ENCODE peak calls at places on chromosomes 3 and 15, in eight cellular contexts. One of them, this sample, is unnamed.

GRCh38 chr3:12455740-12456139 is 28.5 kb upstream of the TSEN2 start:
- DNase-seq in hepatocyte: no peak
- DNase-seq in neural crest cell: no peak
- DNase-seq in cardiac fibroblast: no peak
- DNase-seq in ovary: no peak
- DNase-seq in breast epithelium: no peak
- DNase-seq in nephron progenitor cell: no peak
- DNase-seq in thoracic aorta: no peak
- DNase-seq in this sample: no peak

GRCh38 chr15:89664441-89664840 is 9.2 kb upstream of the KIF7 start:
- DNase-seq in breast epithelium: no peak
- DNase-seq in ovary: no peak
- DNase-seq in nephron progenitor cell: no peak
- DNase-seq in thoracic aorta: no peak
- DNase-seq in hepatocyte: no peak
- DNase-seq in neural crest cell: no peak
- DNase-seq in cardiac fibroblast: no peak
- DNase-seq in this sample: no peak

GRCh38 chr15:29800441-29801366 is 21.6 kb downstream of the TJP1 start:
- DNase-seq in nephron progenitor cell: no peak
- DNase-seq in neural crest cell: no peak
- DNase-seq in thoracic aorta: no peak
- DNase-seq in cardiac fibroblast: peak; percentile 62
- DNase-seq in ovary: no peak
- DNase-seq in hepatocyte: no peak
- DNase-seq in breast epithelium: no peak
- DNase-seq in this sample: no peak

GRCh38 chr3:9630550-9631139 is 18.7 kb upstream of the MTMR14 start:
- DNase-seq in nephron progenitor cell: no peak
- DNase-seq in cardiac fibroblast: no peak
- DNase-seq in ovary: no peak
- DNase-seq in neural crest cell: no peak
- DNase-seq in thoracic aorta: no peak
- DNase-seq in hepatocyte: no peak
- DNase-seq in breast epithelium: no peak
- DNase-seq in this sample: no peak

GRCh38 chr15:69303337-69304175 is 4.8 kb downstream of the PAQR5 start:
- DNase-seq in breast epithelium: no peak
- DNase-seq in thoracic aorta: no peak
- DNase-seq in nephron progenitor cell: no peak
- DNase-seq in hepatocyte: no peak
- DNase-seq in ovary: no peak
- DNase-seq in cardiac fibroblast: peak; percentile 60
- DNase-seq in neural crest cell: no peak
- DNase-seq in this sample: no peak

GRCh38 chr3:183537295-183537730 is 18.2 kb downstream of the KLHL6 start:
- DNase-seq in breast epithelium: no peak
- DNase-seq in thoracic aorta: no peak
- DNase-seq in cardiac fibroblast: peak; percentile 68
- DNase-seq in nephron progenitor cell: no peak
- DNase-seq in hepatocyte: no peak
- DNase-seq in neural crest cell: no peak
- DNase-seq in ovary: peak; percentile 22
- DNase-seq in this sample: no peak

GRCh38 chr15:91890614-91891013 is 37.1 kb downstream of the SLCO3A1 start:
- DNase-seq in breast epithelium: peak; percentile 50
- DNase-seq in hepatocyte: no peak
- DNase-seq in nephron progenitor cell: no peak
- DNase-seq in ovary: no peak
- DNase-seq in thoracic aorta: no peak
- DNase-seq in cardiac fibroblast: no peak
- DNase-seq in neural crest cell: no peak
- DNase-seq in this sample: no peak

GRCh38 chr3:183551930-183552329 is 3.6 kb downstream of the KLHL6 start:
- DNase-seq in cardiac fibroblast: no peak
- DNase-seq in neural crest cell: no peak
- DNase-seq in hepatocyte: no peak
- DNase-seq in breast epithelium: no peak
- DNase-seq in nephron progenitor cell: no peak
- DNase-seq in ovary: no peak
- DNase-seq in thoracic aorta: no peak
- DNase-seq in this sample: no peak

GRCh38 chr3:186821429-186822367 is 15.4 kb upstream of the RFC4 start:
- DNase-seq in neural crest cell: no peak
- DNase-seq in breast epithelium: no peak
- DNase-seq in cardiac fibroblast: peak; percentile 79
- DNase-seq in nephron progenitor cell: no peak
- DNase-seq in hepatocyte: peak; percentile 76
- DNase-seq in ovary: no peak
- DNase-seq in thoracic aorta: no peak
- DNase-seq in this sample: no peak

GRCh38 chr3:59998040-59998439 is 948.2 kb upstream of the CFAP20DC start:
- DNase-seq in ovary: no peak
- DNase-seq in neural crest cell: no peak
- DNase-seq in cardiac fibroblast: no peak
- DNase-seq in thoracic aorta: no peak
- DNase-seq in hepatocyte: no peak
- DNase-seq in nephron progenitor cell: no peak
- DNase-seq in breast epithelium: no peak
- DNase-seq in this sample: no peak

GRCh38 chr3:112333002-112333385 is at the start of gene CD200:
- DNase-seq in hepatocyte: peak; percentile 76
- DNase-seq in neural crest cell: peak; percentile 59
- DNase-seq in breast epithelium: peak; percentile 62
- DNase-seq in thoracic aorta: no peak
- DNase-seq in ovary: peak; percentile 76
- DNase-seq in cardiac fibroblast: peak; percentile 77
- DNase-seq in nephron progenitor cell: peak; percentile 79
- DNase-seq in this sample: peak; percentile 44

GRCh38 chr15:42111924-42112323 is 17.6 kb upstream of the PLA2G4D start:
- DNase-seq in nephron progenitor cell: no peak
- DNase-seq in breast epithelium: no peak
- DNase-seq in hepatocyte: no peak
- DNase-seq in neural crest cell: no peak
- DNase-seq in cardiac fibroblast: no peak
- DNase-seq in ovary: no peak
- DNase-seq in thoracic aorta: no peak
- DNase-seq in this sample: no peak

GRCh38 chr15:98773616-98774015 is 125.3 kb downstream of the IGF1R start:
- DNase-seq in hepatocyte: no peak
- DNase-seq in breast epithelium: no peak
- DNase-seq in thoracic aorta: no peak
- DNase-seq in nephron progenitor cell: no peak
- DNase-seq in neural crest cell: no peak
- DNase-seq in ovary: no peak
- DNase-seq in cardiac fibroblast: no peak
- DNase-seq in this sample: no peak

GRCh38 chr15:73284073-73284472 is 84.7 kb downstream of the HCN4 start:
- DNase-seq in ovary: no peak
- DNase-seq in breast epithelium: no peak
- DNase-seq in cardiac fibroblast: peak; percentile 33
- DNase-seq in neural crest cell: no peak
- DNase-seq in thoracic aorta: no peak
- DNase-seq in hepatocyte: no peak
- DNase-seq in nephron progenitor cell: no peak
- DNase-seq in this sample: no peak
- TF ChIP-seq CTCF in ovary: no peak
- TF ChIP-seq CTCF in breast epithelium: no peak
- TF ChIP-seq CTCF in cardiac fibroblast: peak; percentile 25
- TF ChIP-seq CTCF in neural crest cell: peak; percentile 38
- TF ChIP-seq CTCF in thoracic aorta: no peak
- TF ChIP-seq CTCF in hepatocyte: peak; percentile 15
- TF ChIP-seq CTCF in nephron progenitor cell: no peak
- TF ChIP-seq CTCF in this sample: peak; percentile 20

GRCh38 chr3:119559441-119559963 is at the start of gene CD80:
- DNase-seq in breast epithelium: no peak
- DNase-seq in hepatocyte: peak; percentile 69
- DNase-seq in ovary: no peak
- DNase-seq in neural crest cell: peak; percentile 14
- DNase-seq in cardiac fibroblast: peak; percentile 64
- DNase-seq in nephron progenitor cell: peak; percentile 8
- DNase-seq in thoracic aorta: no peak
- DNase-seq in this sample: no peak
- TF ChIP-seq CTCF in breast epithelium: no peak
- TF ChIP-seq CTCF in hepatocyte: peak; percentile 40
- TF ChIP-seq CTCF in ovary: no peak
- TF ChIP-seq CTCF in neural crest cell: peak; percentile 47
- TF ChIP-seq CTCF in cardiac fibroblast: peak; percentile 48
- TF ChIP-seq CTCF in nephron progenitor cell: no peak
- TF ChIP-seq CTCF in thoracic aorta: no peak
- TF ChIP-seq CTCF in this sample: no peak

GRCh38 chr3:140276698-140277097 is 341.7 kb downstream of the CLSTN2 start:
- DNase-seq in thoracic aorta: no peak
- DNase-seq in neural crest cell: peak; percentile 4
- DNase-seq in breast epithelium: no peak
- DNase-seq in nephron progenitor cell: no peak
- DNase-seq in ovary: no peak
- DNase-seq in cardiac fibroblast: peak; percentile 27
- DNase-seq in hepatocyte: peak; percentile 54
- DNase-seq in this sample: no peak
- TF ChIP-seq CTCF in thoracic aorta: no peak
- TF ChIP-seq CTCF in neural crest cell: peak; percentile 34
- TF ChIP-seq CTCF in breast epithelium: no peak
- TF ChIP-seq CTCF in nephron progenitor cell: peak; percentile 36
- TF ChIP-seq CTCF in ovary: no peak
- TF ChIP-seq CTCF in cardiac fibroblast: no peak
- TF ChIP-seq CTCF in hepatocyte: peak; percentile 50
- TF ChIP-seq CTCF in this sample: no peak

DNA sequence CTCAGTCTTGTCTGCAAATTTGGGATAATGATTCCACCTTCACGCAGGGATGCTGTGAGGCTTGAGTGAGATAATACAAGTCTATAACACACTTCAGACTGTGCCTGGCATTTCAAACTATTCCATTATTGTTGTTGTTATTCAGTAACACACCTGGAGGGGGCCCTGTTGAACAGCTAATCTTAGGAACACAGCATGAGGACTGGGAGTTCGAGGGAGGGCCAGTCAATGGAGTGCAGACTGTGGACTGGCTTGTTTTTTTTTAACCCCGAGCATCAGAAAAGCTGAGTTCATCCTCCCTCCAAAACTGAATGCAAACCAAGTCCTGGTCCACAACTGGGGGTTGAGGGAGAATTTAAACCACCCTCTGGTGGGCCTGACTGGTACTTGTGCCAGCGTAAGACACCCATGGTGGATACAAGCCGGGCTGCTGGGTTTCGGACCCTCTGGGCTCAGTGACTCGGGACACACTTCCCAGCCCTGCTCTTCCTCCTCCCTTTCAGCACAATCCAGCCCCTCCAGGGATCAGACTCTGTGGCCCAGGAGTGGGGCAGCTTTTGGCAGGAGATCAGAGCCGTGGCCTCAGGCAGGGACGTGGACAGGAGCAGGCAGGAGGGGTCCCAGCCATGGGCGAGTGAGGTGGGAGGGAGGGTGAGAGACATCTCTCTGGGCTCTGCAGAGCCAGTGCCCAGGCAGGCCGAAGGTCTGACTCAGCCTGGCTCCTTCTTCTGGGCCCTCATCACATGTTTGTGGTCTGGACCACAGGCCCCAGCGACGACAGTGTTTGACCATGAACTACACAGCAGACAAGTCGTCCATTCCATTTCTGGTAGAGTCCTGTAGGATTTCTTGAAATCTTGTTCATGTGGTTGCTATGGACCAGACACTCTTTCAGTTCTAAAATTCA is 36.3 kb upstream of the MEX3B start:
- DNase-seq in breast epithelium: no peak
- DNase-seq in hepatocyte: no peak
- DNase-seq in ovary: no peak
- DNase-seq in cardiac fibroblast: peak; percentile 76
- DNase-seq in neural crest cell: no peak
- DNase-seq in nephron progenitor cell: no peak
- DNase-seq in thoracic aorta: no peak
- DNase-seq in this sample: no peak
- TF ChIP-seq CTCF in breast epithelium: no peak
- TF ChIP-seq CTCF in hepatocyte: no peak
- TF ChIP-seq CTCF in ovary: no peak
- TF ChIP-seq CTCF in cardiac fibroblast: peak; percentile 15
- TF ChIP-seq CTCF in neural crest cell: peak; percentile 24
- TF ChIP-seq CTCF in nephron progenitor cell: peak; percentile 24
- TF ChIP-seq CTCF in thoracic aorta: no peak
- TF ChIP-seq CTCF in this sample: peak; percentile 30

GRCh38 chr3:25894101-25894500 is 104.2 kb downstream of the OXSM start:
- DNase-seq in cardiac fibroblast: no peak
- DNase-seq in thoracic aorta: no peak
- DNase-seq in breast epithelium: no peak
- DNase-seq in ovary: no peak
- DNase-seq in neural crest cell: no peak
- DNase-seq in nephron progenitor cell: no peak
- DNase-seq in hepatocyte: no peak
- DNase-seq in this sample: no peak

GRCh38 chr3:25895443-25895842 is 105.6 kb downstream of the OXSM start:
- DNase-seq in hepatocyte: no peak
- DNase-seq in cardiac fibroblast: no peak
- DNase-seq in thoracic aorta: no peak
- DNase-seq in breast epithelium: no peak
- DNase-seq in nephron progenitor cell: no peak
- DNase-seq in neural crest cell: no peak
- DNase-seq in ovary: no peak
- DNase-seq in this sample: no peak

GRCh38 chr3:25899352-25900101 is 109.6 kb downstream of the OXSM start:
- DNase-seq in neural crest cell: no peak
- DNase-seq in cardiac fibroblast: no peak
- DNase-seq in thoracic aorta: no peak
- DNase-seq in hepatocyte: no peak
- DNase-seq in breast epithelium: no peak
- DNase-seq in nephron progenitor cell: no peak
- DNase-seq in ovary: no peak
- DNase-seq in this sample: no peak

GRCh38 chr3:25895031-25895430 is 105.1 kb downstream of the OXSM start:
- DNase-seq in breast epithelium: no peak
- DNase-seq in cardiac fibroblast: no peak
- DNase-seq in thoracic aorta: no peak
- DNase-seq in hepatocyte: no peak
- DNase-seq in neural crest cell: no peak
- DNase-seq in ovary: no peak
- DNase-seq in nephron progenitor cell: no peak
- DNase-seq in this sample: no peak

DNA sequence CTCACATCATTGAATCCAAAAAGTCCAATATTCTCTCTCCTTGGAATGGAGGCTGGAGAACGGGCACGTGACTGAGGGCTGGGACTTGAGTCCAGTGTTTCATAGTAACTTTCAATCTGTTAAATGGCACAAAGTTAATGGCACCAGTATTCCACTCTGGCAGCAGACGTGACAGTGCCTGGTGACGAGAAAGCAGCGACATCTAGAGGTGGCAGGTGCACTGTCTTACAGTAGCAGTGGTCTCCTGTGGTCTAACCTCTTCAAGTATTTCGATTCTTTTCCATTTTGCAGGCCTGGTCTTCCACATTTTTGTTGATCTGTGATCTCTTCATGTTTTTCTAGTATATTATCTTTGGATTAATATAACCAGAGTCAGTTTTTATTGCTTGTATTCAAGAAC is 107.1 kb downstream of the OXSM start:
- DNase-seq in breast epithelium: no peak
- DNase-seq in thoracic aorta: no peak
- DNase-seq in nephron progenitor cell: peak; percentile 31
- DNase-seq in hepatocyte: peak; percentile 30
- DNase-seq in ovary: no peak
- DNase-seq in cardiac fibroblast: no peak
- DNase-seq in neural crest cell: peak; percentile 14
- DNase-seq in this sample: no peak
- TF ChIP-seq CTCF in breast epithelium: no peak
- TF ChIP-seq CTCF in thoracic aorta: no peak
- TF ChIP-seq CTCF in nephron progenitor cell: peak; percentile 53
- TF ChIP-seq CTCF in hepatocyte: peak; percentile 38
- TF ChIP-seq CTCF in ovary: no peak
- TF ChIP-seq CTCF in cardiac fibroblast: peak; percentile 42
- TF ChIP-seq CTCF in neural crest cell: peak; percentile 58
- TF ChIP-seq CTCF in this sample: no peak

This sample was measured in mesothelial cell of epicardium.